ENCODE peak calls at places on chromosomes 5 and 9, in five cellular contexts. F, P, N, M and H are unnamed samples.

GRCh38 chr5:57186194-57186593 is 12.3 kb downstream of the GPBP1 start:
- DNase-seq in F (no peak), P (no peak), M (no peak), N (no peak), H (no peak)

GRCh38 chr5:56147679-56148230 is 85.4 kb downstream of the ANKRD55 start:
- DNase-seq in N (no peak), M (no peak), F (no peak), P (no peak), H (no peak)

GRCh38 chr5:520850-521226 is 3.4 kb downstream of the SLC9A3 start:
- DNase-seq in P (no peak), F (no peak), N (no peak), M (no peak), H (no peak)

GRCh38 chr5:128259530-128260145 is 176.1 kb downstream of the SLC12A2 start:
- DNase-seq in M (no peak), F (no peak), P (no peak), N (no peak), H (no peak)

GRCh38 chr5:168147536-168148460 is 143.6 kb upstream of the WWC1 start:
- DNase-seq in F (no peak), N (no peak), M (no peak), P (no peak), H (peak; percentile 34)

GRCh38 chr9:2241461-2241874 is 226.3 kb downstream of the SMARCA2 start:
- DNase-seq in N (peak; percentile 93), M (peak; percentile 84), P (peak; percentile 61), F (peak; percentile 94), H (peak; percentile 93)

GRCh38 chr9:84839538-84839937 is 170.0 kb downstream of the NTRK2 start:
- DNase-seq in P (peak; percentile 61), M (no peak), N (no peak), F (peak; percentile 57), H (peak; percentile 68)

GRCh38 chr9:99465231-99465891 is 243.3 kb downstream of the SEC61B start:
- DNase-seq in F (no peak), P (no peak), N (no peak), M (no peak), H (peak; percentile 67)

GRCh38 chr5:39423331-39423751 is 1.4 kb downstream of the DAB2 start:
- DNase-seq in N (no peak), M (no peak), P (peak; percentile 59), F (peak; percentile 70), H (peak; percentile 41)

GRCh38 chr5:68771747-68772146 is 322.1 kb upstream of the SLC30A5 start:
- DNase-seq in P (no peak), F (no peak), N (no peak), M (no peak), H (no peak)

GRCh38 chr5:132639706-132640130 is 18.3 kb upstream of the IL13 start:
- DNase-seq in N (no peak), M (no peak), F (no peak), P (no peak), H (no peak)
- H3K9ac ChIP-seq in N (no peak overlapping the region), M (no peak overlapping the region), F (no peak overlapping the region), P (no peak overlapping the region), H (no peak overlapping the region)

DNA sequence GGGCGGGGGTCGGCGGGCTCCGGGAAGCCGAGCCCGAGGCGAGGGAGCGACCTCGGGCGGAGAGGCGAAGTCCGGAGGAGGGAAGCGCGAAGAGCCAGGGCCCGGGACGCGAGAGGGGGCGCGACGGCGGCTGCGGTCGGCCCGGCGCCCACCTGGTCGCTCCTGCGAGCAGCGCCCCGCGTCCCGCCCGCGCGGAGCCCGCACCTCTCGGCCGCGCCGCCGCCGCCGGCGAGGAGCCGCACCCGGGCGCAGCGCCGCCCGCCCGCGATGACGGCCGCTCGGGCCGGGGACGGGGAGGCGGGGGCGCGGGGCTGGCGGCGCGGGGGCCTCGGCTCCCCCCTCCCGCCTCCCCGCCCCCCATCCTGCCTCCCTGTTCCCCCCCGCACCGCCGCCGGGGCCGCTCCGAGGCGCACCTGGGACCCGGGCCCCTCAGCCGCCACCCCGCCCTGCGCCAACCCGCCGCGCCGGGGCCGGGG is 2.6 kb downstream of the NR5A1 start:
- DNase-seq in P (no peak), F (no peak), N (no peak), M (no peak), H (peak; percentile 59)
- H3K9ac ChIP-seq in P (no peak overlapping the region), F (no peak overlapping the region), N (no peak overlapping the region), M (peak overlapping the region; percentile 43), H (no peak overlapping the region)

DNA sequence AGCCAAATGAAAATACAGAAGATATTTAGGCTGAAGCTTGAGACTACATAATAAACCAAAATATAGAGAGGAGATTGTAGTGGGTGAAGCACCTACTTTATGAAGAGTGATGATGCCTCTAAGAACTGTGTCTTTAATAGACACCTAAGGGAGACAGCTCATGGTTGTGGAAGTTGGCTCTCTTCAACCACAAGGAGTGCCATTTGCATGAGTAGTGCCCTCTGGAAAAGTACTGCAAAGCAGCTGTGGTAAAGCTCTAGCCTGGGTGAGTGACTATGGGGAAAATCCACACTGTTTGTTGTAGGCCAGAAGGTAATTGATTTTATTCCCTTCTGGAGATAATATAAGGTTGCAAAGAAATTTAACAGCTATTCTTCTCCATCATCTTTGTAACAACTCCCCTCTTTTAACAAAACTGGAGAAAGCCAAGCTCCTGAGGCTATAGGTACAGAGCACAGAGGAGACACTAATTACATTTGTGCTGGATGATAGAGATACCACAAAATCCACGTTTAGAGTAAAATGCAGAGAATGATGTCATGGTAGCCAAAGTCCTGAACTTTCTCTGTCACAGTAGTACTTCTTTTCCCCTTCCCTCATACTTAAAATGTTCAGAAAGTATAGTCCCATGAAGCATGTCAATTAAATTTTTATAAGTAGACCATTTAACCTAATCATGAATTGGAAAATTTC is 122.8 kb downstream of the STARD4 start:
- DNase-seq in M (no peak), P (peak; percentile 94), F (no peak), N (peak; percentile 39), H (no peak)
- H3K9ac ChIP-seq in M (no peak overlapping the region), P (peak overlapping the region; percentile 38), F (no peak overlapping the region), N (no peak overlapping the region), H (no peak overlapping the region)

GRCh38 chr9:126475933-126476555 is 137.7 kb upstream of the LMX1B start:
- DNase-seq in M (no peak), F (peak; percentile 63), N (no peak), P (no peak), H (no peak)
- H3K9ac ChIP-seq in M (no peak overlapping the region), F (no peak overlapping the region), N (no peak overlapping the region), P (no peak overlapping the region), H (no peak overlapping the region)